ENCODE peak calls at places on chromosomes 6 and 20, in nine cellular contexts. H is SK-N-SH, S is AG09309, A is foreskin fibroblast, C is IMR-90, F is heart right ventricle, L is fibroblast of mammary gland, T is GM12878, M is heart left ventricle. O is an unnamed sample.

GRCh38 chr20:53322651-53323050 is 271.0 kb downstream of the ZNF217 start:
- DNase-seq in H (no peak), S (no peak), A (no peak), C (no peak), F (no peak), L (peak), T (no peak), M (no peak), O (no peak)

GRCh38 chr6:1912731-1913130 is 303.0 kb downstream of the FOXC1 start:
- DNase-seq in H (no peak), S (no peak), A (no peak), C (no peak), F (no peak), L (no peak), T (no peak), M (no peak), O (no peak)

GRCh38 chr6:166366921-166367320 is 15.8 kb downstream of the MPC1 start:
- DNase-seq in H (no peak), S (no peak), A (no peak), C (no peak), F (no peak), L (no peak), T (no peak), M (peak), O (no peak)

GRCh38 chr6:77548190-77548589 is 84.9 kb upstream of the HTR1B start:
- DNase-seq in H (no peak), S (no peak), A (no peak), C (no peak), F (no peak), L (no peak), T (no peak), M (no peak), O (no peak)

GRCh38 chr6:25713802-25714201 is 40.7 kb upstream of the SLC17A4 start:
- DNase-seq in H (peak), S (no peak), A (no peak), C (no peak), F (no peak), L (peak), T (no peak), M (no peak), O (peak)

GRCh38 chr20:37598611-37599342 is 71.1 kb upstream of the BLCAP start:
- DNase-seq in H (peak), S (no peak), A (no peak), C (no peak), F (no peak), L (no peak), T (no peak), M (no peak), O (no peak)

GRCh38 chr6:36946526-36946925 is 8.0 kb upstream of the PI16 start:
- DNase-seq in H (no peak), S (no peak), A (no peak), C (no peak), F (no peak), L (no peak), T (no peak), M (no peak), O (no peak)

GRCh38 chr6:144566868-144567615 is 281.9 kb downstream of the UTRN start:
- DNase-seq in H (no peak), S (no peak), A (peak), C (no peak), F (no peak), L (peak), T (no peak), M (no peak), O (no peak)

GRCh38 chr20:15992564-15992963 is 580.7 kb downstream of the KIF16B start:
- DNase-seq in H (no peak), S (no peak), A (peak), C (no peak), F (no peak), L (peak), T (no peak), M (no peak), O (no peak)

GRCh38 chr6:30814137-30815084 is 69.9 kb upstream of the DDR1 start:
- DNase-seq in H (no peak), S (no peak), A (peak), C (peak), F (no peak), L (peak), T (no peak), M (no peak), O (peak)

GRCh38 chr6:46491201-46491788 is at the start of gene RCAN2:
- DNase-seq in H (peak), S (no peak), A (peak), C (peak), F (peak), L (peak), T (no peak), M (peak), O (peak)

GRCh38 chr6:51930602-51931001 is 156.8 kb downstream of the PKHD1 start:
- DNase-seq in H (no peak), S (no peak), A (no peak), C (no peak), F (no peak), L (no peak), T (no peak), M (no peak), O (no peak)

GRCh38 chr6:169253341-169253740 is 305 bp downstream of the THBS2 start:
- DNase-seq in H (no peak), S (no peak), A (peak), C (no peak), F (no peak), L (no peak), T (no peak), M (no peak), O (peak)

GRCh38 chr6:86070151-86070550 is 427.5 kb upstream of the SYNCRIP start:
- DNase-seq in H (no peak), S (no peak), A (no peak), C (no peak), F (no peak), L (no peak), T (no peak), M (no peak), O (no peak)

GRCh38 chr20:36606171-36607116 is 865 bp downstream of the RAB5IF start:
- DNase-seq in H (no peak), S (no peak), A (peak), C (peak), F (no peak), L (peak), T (no peak), M (no peak), O (peak)

GRCh38 chr20:24998631-24999445 is 6.3 kb upstream of the APMAP start:
- DNase-seq in H (no peak), S (no peak), A (peak), C (peak), F (no peak), L (peak), T (no peak), M (peak), O (peak)

GRCh38 chr20:50052952-50053789 is 59.8 kb downstream of the UBE2V1 start:
- DNase-seq in H (peak), S (no peak), A (peak), C (no peak), F (no peak), L (no peak), T (no peak), M (no peak), O (no peak)

GRCh38 chr20:52779125-52779524 is 193.0 kb upstream of the TSHZ2 start:
- DNase-seq in H (no peak), S (no peak), A (no peak), C (no peak), F (no peak), L (peak), T (no peak), M (no peak), O (no peak)

GRCh38 chr6:77292564-77293546 is 170.4 kb downstream of the HTR1B start:
- DNase-seq in H (no peak), S (peak), A (peak), C (peak), F (no peak), L (peak), T (no peak), M (no peak), O (peak)

GRCh38 chr6:82364087-82365010 is 732 bp downstream of the TPBG start:
- DNase-seq in H (peak), S (no peak), A (peak), C (peak), F (peak), L (peak), T (no peak), M (peak), O (peak)

GRCh38 chr6:161694995-161695394 is 421.1 kb upstream of the AGPAT4 start:
- DNase-seq in H (no peak), S (no peak), A (peak), C (no peak), F (no peak), L (peak), T (no peak), M (no peak), O (peak)

GRCh38 chr20:5504061-5504739 is 187.4 kb upstream of the PROKR2 start:
- DNase-seq in H (peak), S (no peak), A (peak), C (no peak), F (peak), L (peak), T (no peak), M (peak), O (peak)

GRCh38 chr20:35556871-35557270 is 15.0 kb downstream of the ERGIC3 start:
- DNase-seq in H (no peak), S (no peak), A (no peak), C (no peak), F (no peak), L (no peak), T (no peak), M (no peak), O (no peak)

GRCh38 chr6:6620752-6621151 is 32.2 kb downstream of the LY86 start:
- DNase-seq in H (no peak), S (no peak), A (no peak), C (no peak), F (no peak), L (no peak), T (no peak), M (no peak), O (no peak)

GRCh38 chr6:140494321-140495085 is 1120.1 kb upstream of the CITED2 start:
- DNase-seq in H (no peak), S (no peak), A (peak), C (no peak), F (no peak), L (no peak), T (no peak), M (no peak), O (no peak)

GRCh38 chr6:7546832-7547714 is 5.6 kb downstream of the DSP start:
- DNase-seq in H (no peak), S (no peak), A (no peak), C (no peak), F (no peak), L (no peak), T (no peak), M (no peak), O (no peak)

GRCh38 chr6:41942045-41942851 is 640 bp upstream of the CCND3 start:
- DNase-seq in H (no peak), S (peak), A (peak), C (peak), F (no peak), L (peak), T (no peak), M (no peak), O (peak)

GRCh38 chr6:105364243-105364642 is 38.6 kb downstream of the PREP start:
- DNase-seq in H (peak), S (no peak), A (no peak), C (no peak), F (no peak), L (peak), T (no peak), M (no peak), O (peak)

DNA sequence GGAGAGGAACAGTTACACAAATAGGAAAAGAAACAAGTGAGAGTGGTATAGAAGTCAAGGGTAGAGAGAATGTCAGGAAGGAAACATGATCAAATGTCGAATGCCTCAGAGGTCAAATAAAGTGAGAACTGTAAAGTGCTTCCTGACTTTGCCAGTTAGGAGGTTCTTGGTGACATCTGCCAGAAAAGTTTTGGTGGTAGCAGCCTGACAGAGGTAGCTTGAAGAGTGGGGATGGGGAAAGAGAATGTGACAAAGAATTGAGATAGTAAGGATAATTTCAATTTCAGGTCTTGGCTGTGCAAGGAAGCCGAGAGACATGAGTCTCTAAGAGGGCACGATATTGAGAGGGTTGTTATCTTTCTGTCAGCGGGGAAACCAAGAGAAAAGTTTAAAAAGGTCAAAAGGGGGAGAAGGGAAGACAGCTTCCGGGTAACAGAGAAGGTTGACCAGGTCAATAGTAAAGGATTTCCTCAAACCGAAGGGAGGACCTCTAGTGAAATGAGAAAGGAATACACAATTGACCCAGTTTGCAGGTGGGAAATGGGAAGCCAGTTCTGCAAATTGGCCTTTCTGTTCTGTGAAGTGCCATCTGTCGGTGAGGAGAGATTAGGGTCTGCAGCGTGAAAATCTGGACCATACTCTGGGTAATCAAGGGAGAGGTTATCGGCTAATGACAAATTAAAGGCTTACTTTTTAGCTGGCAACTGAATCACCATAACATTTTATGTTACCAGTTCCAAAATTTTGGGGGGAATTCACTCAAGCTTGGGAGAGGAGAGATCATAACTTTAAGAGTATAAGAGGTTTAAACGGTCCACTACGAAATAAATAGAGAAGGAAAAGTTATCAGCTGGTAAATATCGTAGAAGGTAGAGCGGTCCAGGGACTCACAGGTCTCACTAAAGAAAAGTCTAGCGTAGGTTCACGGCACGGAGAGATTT is 973 bp upstream of the BRD2 start:
- DNase-seq in H (peak), S (no peak), A (peak), C (peak), F (no peak), L (peak), T (no peak), M (no peak), O (peak)
- H3K4me3 ChIP-seq in H (peak), S (peak), A (peak), C (peak), F (peak), L (peak), T (peak), M (peak), O (peak)

DNA sequence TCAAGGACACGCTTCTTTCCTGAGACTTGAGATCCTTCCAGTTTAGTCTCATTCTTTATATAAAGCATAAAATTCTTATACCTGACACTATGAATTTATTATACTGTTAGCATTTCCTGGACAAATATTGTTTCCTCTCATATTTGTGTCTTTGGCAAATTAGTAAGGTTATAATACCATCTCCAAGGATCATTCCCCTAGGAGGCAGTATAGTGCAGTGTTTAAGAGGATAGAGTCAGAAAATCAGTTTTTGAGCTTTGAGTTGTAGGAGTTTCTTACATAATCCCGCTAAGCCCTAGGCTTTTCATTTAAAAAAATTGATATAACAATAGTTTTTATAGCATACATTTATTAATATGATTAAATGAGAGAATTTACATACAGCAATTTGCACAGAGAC is 510.8 kb downstream of the TENT5A start:
- DNase-seq in H (peak), S (no peak), A (peak), C (peak), F (no peak), L (peak), T (no peak), M (no peak), O (peak)
- TF ChIP-seq CTCF in H (peak), S (peak), A (peak), C (peak), F (peak), L (peak), T (peak), M (peak), O (peak)

GRCh38 chr6:136226674-136227377 is 23.3 kb downstream of the MTFR2 start:
- DNase-seq in H (no peak), S (no peak), A (peak), C (peak), F (no peak), L (no peak), T (no peak), M (no peak), O (no peak)
- H3K4me3 ChIP-seq in H (peak), S (no peak), A (no peak), C (no peak), F (peak), L (no peak), T (no peak), M (peak), O (no peak)

GRCh38 chr6:21024621-21025020 is 490.4 kb downstream of the CDKAL1 start:
- DNase-seq in H (no peak), S (no peak), A (no peak), C (no peak), F (no peak), L (no peak), T (no peak), M (no peak), O (no peak)

GRCh38 chr6:21023210-21023609 is 489.0 kb downstream of the CDKAL1 start:
- DNase-seq in H (no peak), S (no peak), A (no peak), C (no peak), F (no peak), L (no peak), T (no peak), M (no peak), O (no peak)

GRCh38 chr6:21022343-21023107 is 488.3 kb downstream of the CDKAL1 start:
- DNase-seq in H (no peak), S (no peak), A (no peak), C (peak), F (no peak), L (peak), T (peak), M (no peak), O (peak)

DNA sequence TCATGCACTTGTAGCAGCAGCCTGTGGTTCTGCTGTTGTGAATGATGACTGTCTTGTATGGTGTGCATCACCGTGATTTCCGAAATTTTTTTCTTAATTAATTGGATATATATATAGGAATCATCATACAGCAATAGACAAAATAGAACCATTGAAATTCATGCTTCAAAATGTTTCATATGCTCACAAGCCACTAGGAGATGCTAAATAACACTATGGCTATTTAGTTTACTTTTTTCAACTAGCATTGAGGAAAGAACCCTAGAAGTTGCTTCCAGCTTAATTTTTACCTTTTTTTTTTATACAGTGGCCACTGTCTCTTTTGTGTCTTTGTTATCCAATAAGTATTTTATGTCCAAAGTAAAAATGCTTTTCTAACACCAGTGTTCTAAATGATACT is 485.4 kb downstream of the CDKAL1 start:
- DNase-seq in H (no peak), S (no peak), A (no peak), C (peak), F (no peak), L (no peak), T (no peak), M (no peak), O (peak)
- TF ChIP-seq CTCF in H (peak), S (peak), A (peak), C (peak), F (no peak), L (peak), T (peak), M (peak), O (peak)

GRCh38 chr20:1928782-1929181 is 33.6 kb downstream of the SIRPA start:
- DNase-seq in H (no peak), S (no peak), A (no peak), C (no peak), F (no peak), L (no peak), T (no peak), M (no peak), O (no peak)

GRCh38 chr20:1928154-1928553 is 32.9 kb downstream of the SIRPA start:
- DNase-seq in H (no peak), S (no peak), A (no peak), C (no peak), F (no peak), L (no peak), T (no peak), M (no peak), O (no peak)

GRCh38 chr20:1924910-1925861 is 30.0 kb downstream of the SIRPA start:
- DNase-seq in H (no peak), S (no peak), A (no peak), C (no peak), F (no peak), L (no peak), T (no peak), M (no peak), O (no peak)

GRCh38 chr20:1927217-1927616 is 32.0 kb downstream of the SIRPA start:
- DNase-seq in H (no peak), S (no peak), A (no peak), C (no peak), F (no peak), L (no peak), T (no peak), M (no peak), O (no peak)

GRCh38 chr20:1926237-1926636 is 31.0 kb downstream of the SIRPA start:
- DNase-seq in H (no peak), S (no peak), A (no peak), C (no peak), F (no peak), L (no peak), T (no peak), M (no peak), O (no peak)
- H3K4me3 ChIP-seq in H (no peak), S (no peak), A (no peak), C (no peak), F (no peak), L (no peak), T (no peak), M (no peak), O (no peak)

GRCh38 chr20:7161690-7162089 is 394.2 kb downstream of the BMP2 start:
- DNase-seq in H (peak), S (no peak), A (peak), C (no peak), F (no peak), L (no peak), T (no peak), M (no peak), O (peak)
- TF ChIP-seq CTCF in H (peak), S (peak), A (peak), C (no peak), F (peak), L (peak), T (no peak), M (peak), O (peak)